ENCODE peak calls at places on chromosome 20, in ten cellular contexts. N, B, G, T, F, R, D, C, H and O are unnamed samples.

GRCh38 chr20:35315199-35316020 is 23.2 kb upstream of the FAM83C start:
- DNase-seq in D (no peak), H (no peak), B (no peak), T (no peak), F (no peak), G (no peak), N (no peak), C (no peak), R (no peak), O (no peak)

GRCh38 chr20:17226410-17227198 is at the start of gene PCSK2:
- DNase-seq in N (peak; percentile 51), R (peak; percentile 73), H (no peak), B (peak; percentile 34), T (peak; percentile 10), F (no peak), C (no peak), G (no peak), D (no peak), O (no peak)

GRCh38 chr20:24406761-24407550 is 62.5 kb upstream of the SYNDIG1 start:
- DNase-seq in G (peak; percentile 38), N (no peak), D (peak; percentile 5), B (no peak), T (peak; percentile 28), R (no peak), C (no peak), F (no peak), H (peak; percentile 53), O (peak; percentile 96)

GRCh38 chr20:64233725-64234124 is 21.8 kb upstream of the PCMTD2 start:
- DNase-seq in H (no peak), B (no peak), R (peak; percentile 83), C (no peak), F (no peak), G (no peak), T (no peak), N (peak; percentile 51), D (no peak), O (peak; percentile 73)

GRCh38 chr20:48937674-48938073 is 16.2 kb downstream of the ARFGEF2 start:
- DNase-seq in N (no peak), R (no peak), C (no peak), H (no peak), G (no peak), F (no peak), D (no peak), B (no peak), T (no peak), O (peak; percentile 50)

GRCh38 chr20:37352611-37352980 is 6.7 kb downstream of the SRC start:
- DNase-seq in B (no peak), N (peak; percentile 40), R (no peak), C (no peak), G (no peak), F (peak; percentile 52), D (no peak), H (no peak), T (no peak), O (no peak)

GRCh38 chr20:22490287-22491187 is 93.8 kb downstream of the FOXA2 start:
- DNase-seq in B (no peak), D (no peak), T (no peak), F (no peak), H (peak; percentile 44), N (no peak), R (peak; percentile 98), G (no peak), C (no peak), O (no peak)

GRCh38 chr20:31860431-31861345 is 9.6 kb downstream of the DUSP15 start:
- DNase-seq in H (peak; percentile 40), C (peak; percentile 55), R (no peak), N (peak; percentile 59), G (no peak), F (peak; percentile 71), B (no peak), T (no peak), D (peak; percentile 46), O (peak; percentile 73)

GRCh38 chr20:31823360-31824124 is 4.4 kb downstream of the MYLK2 start:
- DNase-seq in D (no peak), N (no peak), T (no peak), C (no peak), G (no peak), F (no peak), R (peak; percentile 63), B (no peak), H (no peak), O (no peak)

GRCh38 chr20:20691477-20691863 is 21.0 kb downstream of the RALGAPA2 start:
- DNase-seq in N (no peak), D (no peak), B (no peak), G (no peak), F (no peak), T (no peak), C (no peak), R (no peak), H (no peak), O (no peak)

GRCh38 chr20:60331688-60332300 is 373.6 kb downstream of the CDH26 start:
- DNase-seq in D (no peak), C (no peak), B (no peak), N (no peak), G (no peak), F (no peak), R (no peak), T (no peak), H (no peak), O (no peak)

GRCh38 chr20:60191014-60191413 is 232.8 kb downstream of the CDH26 start:
- DNase-seq in F (no peak), N (no peak), T (no peak), C (no peak), R (no peak), D (no peak), H (no peak), G (no peak), B (no peak), O (no peak)

GRCh38 chr20:21376631-21377030 is 20.7 kb downstream of the NKX2-4 start:
- DNase-seq in R (no peak), N (no peak), T (no peak), C (no peak), B (no peak), F (no peak), G (no peak), D (no peak), H (no peak), O (no peak)

DNA sequence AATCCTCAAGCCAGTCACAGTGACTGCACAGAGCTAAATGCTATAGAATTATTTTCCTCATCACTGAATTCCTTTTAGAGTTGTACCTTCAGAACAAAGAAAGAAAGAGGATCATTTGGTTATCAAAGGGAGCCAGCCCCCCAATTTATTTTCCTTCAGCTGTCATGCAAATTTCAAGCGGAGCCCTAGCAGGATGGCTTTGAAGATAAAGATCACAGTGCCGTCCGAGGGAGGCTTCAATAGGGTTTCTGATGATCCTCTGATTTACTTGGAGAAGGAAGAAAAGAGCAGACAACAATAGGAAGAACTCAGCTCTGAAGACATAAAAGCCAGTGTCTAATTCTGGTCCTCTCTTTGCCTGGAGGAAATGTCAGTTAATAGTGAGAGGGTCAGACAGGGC is 186.7 kb downstream of the DOK5 start:
- DNase-seq in C (no peak), B (no peak), D (no peak), R (no peak), G (no peak), F (no peak), T (no peak), H (no peak), N (no peak), O (no peak)
- TF ChIP-seq CTCF in C (no peak), B (no peak), D (no peak), R (no peak), G (no peak), F (no peak), T (no peak), H (no peak), N (no peak), O (no peak)

DNA sequence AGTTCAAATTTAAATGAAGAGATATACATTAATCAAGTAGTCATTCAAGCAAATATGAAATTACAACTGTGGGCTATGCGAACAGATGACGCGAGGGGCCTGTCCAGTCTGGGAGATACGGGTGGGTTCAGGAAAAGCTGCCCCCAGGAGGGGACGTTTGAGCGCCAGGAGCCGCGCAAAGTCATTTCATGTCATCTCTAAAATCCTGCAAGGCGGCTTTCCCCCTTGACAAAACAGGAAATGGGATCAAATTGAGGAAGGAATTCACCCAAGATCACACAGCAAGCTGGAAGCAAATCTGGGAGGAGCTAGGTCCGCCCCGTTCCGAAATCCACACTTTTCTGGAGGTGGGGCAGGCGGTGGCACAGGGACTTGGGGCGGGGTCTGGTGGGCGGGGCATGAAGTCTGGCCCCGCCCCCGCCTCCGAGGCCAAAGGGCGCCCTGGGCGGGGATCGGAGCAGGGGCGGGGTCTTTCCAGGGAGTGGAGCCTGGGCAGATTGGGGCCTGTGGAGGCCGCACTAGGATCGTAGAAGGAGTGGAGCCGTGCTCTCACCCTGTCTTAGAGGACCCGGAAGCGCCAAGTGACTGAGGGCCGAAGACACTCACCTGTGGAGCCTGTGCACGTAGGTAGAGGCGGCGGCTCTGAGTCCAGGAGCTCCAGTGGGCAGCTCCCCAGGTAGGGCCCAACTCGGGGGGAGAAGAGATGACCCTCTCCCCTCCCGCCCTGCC is at the start of gene LPIN3:
- DNase-seq in N (peak; percentile 82), G (peak; percentile 84), R (peak; percentile 97), B (peak; percentile 39), C (peak; percentile 55), D (peak; percentile 96), H (peak; percentile 90), F (peak; percentile 91), T (peak; percentile 93), O (peak; percentile 88)
- H3K4me3 ChIP-seq in N (peak within 1 kb of the TSS; percentile 25), G (peak within 1 kb of the TSS; percentile 58), R (peak within 1 kb of the TSS; percentile 57), B (peak within 1 kb of the TSS; percentile 50), C (peak within 1 kb of the TSS; percentile 30), D (peak within 1 kb of the TSS; percentile 56), H (peak within 1 kb of the TSS; percentile 28), F (peak within 1 kb of the TSS; percentile 63), T (peak within 1 kb of the TSS; percentile 69), O (peak within 1 kb of the TSS; percentile 67)

GRCh38 chr20:44247676-44248419 is 740 bp downstream of the GDAP1L1 start:
- DNase-seq in R (no peak), N (no peak), F (no peak), D (peak; percentile 43), T (peak; percentile 6), G (no peak), B (peak; percentile 5), C (no peak), H (no peak), O (no peak)
- TF ChIP-seq CTCF in R (no peak), N (no peak), F (no peak), D (no peak), T (peak; percentile 25), G (no peak), B (peak; percentile 44), C (peak; percentile 14), H (no peak), O (peak; percentile 29)

DNA sequence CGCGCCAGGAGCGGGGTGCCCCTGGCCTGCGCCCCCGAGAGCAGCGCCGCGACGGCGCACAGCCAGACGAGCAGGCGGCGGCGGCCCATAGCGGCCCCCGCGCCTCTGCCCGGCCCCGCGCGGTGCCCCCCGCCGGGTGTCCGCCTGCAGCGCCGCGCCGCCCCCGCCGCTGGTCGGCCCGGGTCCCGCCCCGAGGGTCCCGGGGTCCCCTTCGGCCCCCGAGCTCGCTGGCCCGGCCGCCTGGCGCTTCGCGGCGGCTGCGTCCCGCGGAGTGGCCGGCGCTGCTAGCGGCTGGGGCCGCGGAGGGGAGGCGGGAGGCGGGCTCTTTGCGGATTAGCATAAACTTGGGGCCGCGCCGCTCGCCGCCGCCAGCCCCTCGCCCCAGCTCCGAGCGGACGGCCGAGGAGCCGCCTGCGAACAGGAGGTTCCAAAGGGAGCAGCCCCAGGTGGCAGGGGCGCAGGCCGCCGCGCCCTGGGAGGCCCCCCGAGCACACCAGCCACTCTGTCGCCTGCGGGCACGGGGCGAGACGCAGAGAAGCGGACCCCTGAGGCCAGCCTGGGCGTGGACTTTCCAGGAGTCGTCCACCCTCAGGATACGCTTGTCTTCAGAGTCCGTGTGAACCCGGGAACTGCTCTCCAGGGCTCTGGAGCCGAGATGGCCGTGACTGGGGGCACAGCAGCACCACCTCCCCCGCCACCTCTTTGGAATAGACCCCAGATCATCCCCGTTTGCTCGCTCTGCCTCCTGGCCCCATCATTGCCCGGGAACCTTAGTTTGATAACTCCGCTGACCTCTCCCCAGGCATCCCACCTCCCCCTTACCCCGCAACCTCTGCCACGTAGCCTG is at the start of gene EMILIN3:
- DNase-seq in G (no peak), H (no peak), T (no peak), F (no peak), C (no peak), D (no peak), R (no peak), N (no peak), B (no peak), O (no peak)
- H3K4me3 ChIP-seq in G (no peak within 1 kb of the TSS), H (peak within 1 kb of the TSS; percentile 44), T (peak within 1 kb of the TSS; percentile 46), F (peak within 1 kb of the TSS; percentile 66), C (no peak within 1 kb of the TSS), D (no peak within 1 kb of the TSS), R (peak within 1 kb of the TSS; percentile 30), N (no peak within 1 kb of the TSS), B (peak within 1 kb of the TSS; percentile 17), O (no peak within 1 kb of the TSS)